ENCODE peak calls at places on chromosomes 11 and 22, in nine cellular contexts. S is neural progenitor cell, G is colonic mucosa, B is AG04449, K is GM23338, N is GM12878, T is tibial nerve, F is body of pancreas, U is H7. J is an unnamed sample.

GRCh38 chr11:17392872-17393271 is 4.4 kb upstream of the KCNJ11 start:
- DNase-seq in S (no peak), G (no peak), B (no peak), K (no peak), N (no peak), T (no peak), F (no peak), U (peak; percentile 29), J (no peak)

GRCh38 chr11:13318498-13319295 is 41.1 kb downstream of the BMAL1 start:
- DNase-seq in S (no peak), G (no peak), B (no peak), K (no peak), N (no peak), T (no peak), F (no peak), U (no peak), J (no peak)

GRCh38 chr22:20964090-20964798 is 2.8 kb upstream of the AIFM3 start:
- DNase-seq in S (no peak), G (no peak), B (no peak), K (no peak), N (no peak), T (no peak), F (no peak), U (no peak), J (no peak)

GRCh38 chr11:36383200-36383599 is 87.1 kb downstream of the PRR5L start:
- DNase-seq in S (no peak), G (no peak), B (no peak), K (no peak), N (no peak), T (no peak), F (no peak), U (no peak), J (no peak)

GRCh38 chr22:37910863-37911262 is 4.8 kb downstream of the MICALL1 start:
- DNase-seq in S (peak; percentile 36), G (no peak), B (no peak), K (no peak), N (no peak), T (no peak), F (no peak), U (no peak), J (no peak)

GRCh38 chr22:24497879-24498278 is 2.7 kb downstream of the UPB1 start:
- DNase-seq in S (no peak), G (no peak), B (no peak), K (no peak), N (no peak), T (no peak), F (no peak), U (no peak), J (no peak)

GRCh38 chr11:31240340-31240904 is 129.1 kb downstream of the DCDC1 start:
- DNase-seq in S (peak; percentile 80), G (no peak), B (no peak), K (peak; percentile 80), N (no peak), T (no peak), F (peak; percentile 17), U (peak; percentile 2), J (peak; percentile 47)

GRCh38 chr11:73983764-73984543 is 1.3 kb upstream of the UCP2 start:
- DNase-seq in S (no peak), G (no peak), B (no peak), K (no peak), N (no peak), T (no peak), F (no peak), U (no peak), J (no peak)

GRCh38 chr11:83480811-83481210 is 194.6 kb upstream of the CCDC90B start:
- DNase-seq in S (no peak), G (no peak), B (no peak), K (peak; percentile 22), N (no peak), T (no peak), F (no peak), U (no peak), J (no peak)

GRCh38 chr11:76935030-76935429 is 74.3 kb downstream of the ACER3 start:
- DNase-seq in S (peak; percentile 35), G (no peak), B (no peak), K (peak; percentile 49), N (no peak), T (no peak), F (no peak), U (no peak), J (no peak)

GRCh38 chr11:31808721-31809542 is 2.2 kb downstream of the PAX6 start:
- DNase-seq in S (peak; percentile 22), G (no peak), B (no peak), K (peak; percentile 22), N (no peak), T (no peak), F (no peak), U (peak; percentile 51), J (no peak)

GRCh38 chr11:2098691-2099522 is 40.3 kb downstream of the IGF2 start:
- DNase-seq in S (no peak), G (no peak), B (no peak), K (no peak), N (no peak), T (no peak), F (no peak), U (peak; percentile 52), J (no peak)

GRCh38 chr11:108559904-108560303 is 33.7 kb downstream of the EXPH5 start:
- DNase-seq in S (no peak), G (no peak), B (peak; percentile 93), K (no peak), N (no peak), T (no peak), F (no peak), U (no peak), J (no peak)

GRCh38 chr22:18075101-18075730 is 2.6 kb upstream of the PEX26 start:
- DNase-seq in S (no peak), G (no peak), B (no peak), K (no peak), N (no peak), T (no peak), F (no peak), U (no peak), J (no peak)

GRCh38 chr11:128889657-128890213 is 1.4 kb upstream of the KCNJ5 start:
- DNase-seq in S (peak; percentile 40), G (no peak), B (no peak), K (no peak), N (no peak), T (no peak), F (no peak), U (peak; percentile 34), J (no peak)
- H3K4me3 ChIP-seq in S (peak overlapping the region; percentile 60), G (no peak overlapping the region), B (no peak overlapping the region), K (peak overlapping the region; percentile 73), N (no peak overlapping the region), T (no peak overlapping the region), F (no peak overlapping the region), U (no peak overlapping the region), J (no peak overlapping the region)

GRCh38 chr11:66338276-66339162 is 2.3 kb upstream of the RIN1 start:
- DNase-seq in S (no peak), G (no peak), B (no peak), K (no peak), N (no peak), T (no peak), F (no peak), U (peak; percentile 55), J (no peak)

GRCh38 chr11:66335531-66336233 is 552 bp downstream of the RIN1 start:
- DNase-seq in S (peak; percentile 56), G (no peak), B (no peak), K (peak; percentile 72), N (no peak), T (no peak), F (no peak), U (peak; percentile 90), J (no peak)

GRCh38 chr11:66334605-66335442 is 1.4 kb downstream of the RIN1 start:
- DNase-seq in S (no peak), G (no peak), B (no peak), K (no peak), N (no peak), T (no peak), F (no peak), U (peak; percentile 70), J (no peak)

GRCh38 chr11:66337103-66337899 is 1.1 kb upstream of the RIN1 start:
- DNase-seq in S (no peak), G (no peak), B (no peak), K (no peak), N (no peak), T (no peak), F (no peak), U (no peak), J (no peak)

DNA sequence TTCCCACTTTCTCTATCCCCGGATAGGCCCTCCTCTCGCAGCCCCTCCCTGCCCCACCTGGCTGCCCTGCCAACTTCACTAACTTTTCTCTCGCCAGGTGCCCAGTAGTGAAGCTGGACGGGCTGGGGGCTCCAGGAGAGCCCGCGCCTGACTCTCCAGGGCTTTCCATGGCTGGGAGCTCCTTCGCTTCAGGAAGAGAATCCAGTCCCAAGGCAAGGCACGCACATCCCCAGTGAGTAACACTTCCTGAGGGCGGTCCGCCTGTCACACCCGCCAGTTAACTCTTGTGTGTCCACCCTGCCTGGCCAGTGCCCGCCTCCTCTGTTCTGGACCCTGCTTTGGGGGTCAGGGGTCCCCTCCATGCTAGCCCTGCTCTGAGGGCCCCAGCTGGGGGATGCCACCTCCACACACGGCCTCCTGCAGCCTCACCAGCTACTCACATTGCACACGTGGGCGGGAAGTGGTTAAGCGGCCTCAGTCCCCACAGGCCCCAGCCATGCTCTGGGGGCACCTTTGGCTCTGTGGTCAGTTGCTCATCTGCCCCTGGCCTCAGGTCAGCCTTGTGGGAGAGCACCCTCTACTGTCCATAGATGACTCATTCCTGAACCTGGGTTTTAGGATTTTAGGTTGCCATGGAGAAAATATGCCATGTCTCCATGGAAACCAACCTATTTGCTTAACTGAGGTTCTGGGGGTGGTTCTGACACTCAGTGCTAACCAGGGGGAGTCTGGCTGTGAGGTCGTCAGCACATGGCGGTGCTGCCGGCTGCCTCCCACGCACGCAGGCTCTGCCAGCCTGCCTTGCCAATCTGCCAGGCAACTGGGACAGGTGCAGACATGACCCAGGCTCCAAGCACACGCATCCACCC is at the start of gene RIN1:
- DNase-seq in S (peak; percentile 84), G (peak; percentile 81), B (peak; percentile 71), K (peak; percentile 88), N (peak; percentile 83), T (no peak), F (peak; percentile 73), U (peak; percentile 95), J (no peak)
- H3K4me3 ChIP-seq in S (peak within 1 kb of the TSS; percentile 49), G (peak within 1 kb of the TSS; percentile 75), B (peak within 1 kb of the TSS; percentile 80), K (peak within 1 kb of the TSS; percentile 60), N (no peak within 1 kb of the TSS), T (peak within 1 kb of the TSS; percentile 32), F (peak within 1 kb of the TSS; percentile 18), U (peak within 1 kb of the TSS; percentile 53), J (peak within 1 kb of the TSS; percentile 0)

GRCh38 chr11:93734427-93735222 is 6.7 kb downstream of the TAF1D start:
- DNase-seq in S (no peak), G (no peak), B (no peak), K (no peak), N (no peak), T (no peak), F (no peak), U (no peak), J (no peak)
- H3K4me3 ChIP-seq in S (no peak overlapping the region), G (no peak overlapping the region), B (no peak overlapping the region), K (no peak overlapping the region), N (peak overlapping the region; percentile 36), T (no peak overlapping the region), F (no peak overlapping the region), U (no peak overlapping the region), J (no peak overlapping the region)

DNA sequence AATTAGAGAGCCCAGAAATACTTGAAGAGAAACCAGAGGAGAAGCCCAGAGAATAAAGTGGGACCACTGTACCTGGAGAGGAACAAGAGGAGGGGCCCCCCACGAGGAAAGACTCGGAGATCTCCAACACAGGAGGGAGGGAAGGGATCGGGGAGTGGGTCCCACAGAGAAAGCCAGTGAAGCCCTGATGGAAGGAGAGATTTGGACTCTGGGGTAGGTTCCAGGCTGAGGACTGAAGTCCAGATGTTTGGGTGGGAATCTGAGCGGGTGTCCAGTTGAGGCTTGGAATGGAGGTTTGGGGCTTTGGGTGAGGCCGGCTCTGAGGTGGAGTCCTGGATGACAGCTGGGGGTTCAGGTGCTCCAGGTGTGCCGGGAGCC is 32.7 kb downstream of the PDE2A start:
- DNase-seq in S (no peak), G (no peak), B (no peak), K (no peak), N (no peak), T (no peak), F (no peak), U (no peak), J (no peak)
- H3K4me3 ChIP-seq in S (no peak overlapping the region), G (peak overlapping the region; percentile 53), B (no peak overlapping the region), K (peak overlapping the region; percentile 66), N (no peak overlapping the region), T (peak overlapping the region; percentile 42), F (no peak overlapping the region), U (no peak overlapping the region), J (peak overlapping the region; percentile 9)

J was measured in iPS DF 6.9.